ENCODE peak calls at places on chromosome 14, in five cellular contexts. One of them, this sample, is unnamed.

GRCh38 chr14:76089575-76089974 is 62.1 kb upstream of the GPATCH2L start:
- DNase-seq in cardiac muscle cell: no peak
- DNase-seq in stimulated activated CD4-positive, alpha-beta T cell treated with anti-CD3 and anti-CD28 coated beads, TNF-alpha, amount 100 ng/mL, for 48 hours: no peak
- DNase-seq in Daoy: no peak
- DNase-seq in astrocyte of the spinal cord: no peak
- DNase-seq in this sample: no peak

GRCh38 chr14:21860172-21860571 is 186.6 kb upstream of the OR4E1 start:
- DNase-seq in cardiac muscle cell: peak; percentile 23
- DNase-seq in stimulated activated CD4-positive, alpha-beta T cell treated with anti-CD3 and anti-CD28 coated beads, TNF-alpha, amount 100 ng/mL, for 48 hours: no peak
- DNase-seq in Daoy: peak; percentile 60
- DNase-seq in astrocyte of the spinal cord: no peak
- DNase-seq in this sample: peak; percentile 3

GRCh38 chr14:105171004-105171673 is 2.6 kb upstream of the JAG2 start:
- DNase-seq in cardiac muscle cell: peak; percentile 64
- DNase-seq in stimulated activated CD4-positive, alpha-beta T cell treated with anti-CD3 and anti-CD28 coated beads, TNF-alpha, amount 100 ng/mL, for 48 hours: no peak
- DNase-seq in astrocyte of the spinal cord: no peak
- DNase-seq in Daoy: no peak
- DNase-seq in this sample: peak; percentile 60

GRCh38 chr14:68687746-68688145 is 105.1 kb downstream of the ZFP36L1 start:
- DNase-seq in Daoy: peak; percentile 93
- DNase-seq in astrocyte of the spinal cord: peak; percentile 93
- DNase-seq in stimulated activated CD4-positive, alpha-beta T cell treated with anti-CD3 and anti-CD28 coated beads, TNF-alpha, amount 100 ng/mL, for 48 hours: no peak
- DNase-seq in cardiac muscle cell: no peak
- DNase-seq in this sample: peak; percentile 83

GRCh38 chr14:100723135-100723883 is 3.4 kb upstream of the DLK1 start:
- DNase-seq in stimulated activated CD4-positive, alpha-beta T cell treated with anti-CD3 and anti-CD28 coated beads, TNF-alpha, amount 100 ng/mL, for 48 hours: no peak
- DNase-seq in cardiac muscle cell: no peak
- DNase-seq in Daoy: no peak
- DNase-seq in astrocyte of the spinal cord: no peak
- DNase-seq in this sample: no peak

GRCh38 chr14:77088219-77088618 is 9.8 kb upstream of the CIPC start:
- DNase-seq in Daoy: no peak
- DNase-seq in cardiac muscle cell: no peak
- DNase-seq in stimulated activated CD4-positive, alpha-beta T cell treated with anti-CD3 and anti-CD28 coated beads, TNF-alpha, amount 100 ng/mL, for 48 hours: no peak
- DNase-seq in astrocyte of the spinal cord: no peak
- DNase-seq in this sample: no peak

GRCh38 chr14:98931911-98932310 is 340.1 kb downstream of the BCL11B start:
- DNase-seq in cardiac muscle cell: no peak
- DNase-seq in Daoy: no peak
- DNase-seq in astrocyte of the spinal cord: no peak
- DNase-seq in stimulated activated CD4-positive, alpha-beta T cell treated with anti-CD3 and anti-CD28 coated beads, TNF-alpha, amount 100 ng/mL, for 48 hours: peak; percentile 8
- DNase-seq in this sample: no peak

GRCh38 chr14:83217492-83217891 is 1683.8 kb upstream of the SEL1L start:
- DNase-seq in stimulated activated CD4-positive, alpha-beta T cell treated with anti-CD3 and anti-CD28 coated beads, TNF-alpha, amount 100 ng/mL, for 48 hours: no peak
- DNase-seq in Daoy: no peak
- DNase-seq in astrocyte of the spinal cord: peak; percentile 48
- DNase-seq in cardiac muscle cell: no peak
- DNase-seq in this sample: peak; percentile 81

GRCh38 chr14:93891756-93892504 is 35.2 kb upstream of the FAM181A start:
- DNase-seq in astrocyte of the spinal cord: no peak
- DNase-seq in stimulated activated CD4-positive, alpha-beta T cell treated with anti-CD3 and anti-CD28 coated beads, TNF-alpha, amount 100 ng/mL, for 48 hours: no peak
- DNase-seq in cardiac muscle cell: no peak
- DNase-seq in Daoy: peak; percentile 23
- DNase-seq in this sample: no peak

GRCh38 chr14:55301722-55302121 is 30.5 kb downstream of the FBXO34 start:
- DNase-seq in stimulated activated CD4-positive, alpha-beta T cell treated with anti-CD3 and anti-CD28 coated beads, TNF-alpha, amount 100 ng/mL, for 48 hours: no peak
- DNase-seq in astrocyte of the spinal cord: peak; percentile 62
- DNase-seq in cardiac muscle cell: no peak
- DNase-seq in Daoy: peak; percentile 50
- DNase-seq in this sample: peak; percentile 52

GRCh38 chr14:58315606-58316005 is 17.3 kb downstream of the ARID4A start:
- DNase-seq in stimulated activated CD4-positive, alpha-beta T cell treated with anti-CD3 and anti-CD28 coated beads, TNF-alpha, amount 100 ng/mL, for 48 hours: no peak
- DNase-seq in astrocyte of the spinal cord: no peak
- DNase-seq in cardiac muscle cell: no peak
- DNase-seq in Daoy: no peak
- DNase-seq in this sample: no peak

GRCh38 chr14:93086441-93087055 is 29.2 kb downstream of the ITPK1 start:
- DNase-seq in Daoy: peak; percentile 44
- DNase-seq in cardiac muscle cell: no peak
- DNase-seq in stimulated activated CD4-positive, alpha-beta T cell treated with anti-CD3 and anti-CD28 coated beads, TNF-alpha, amount 100 ng/mL, for 48 hours: no peak
- DNase-seq in astrocyte of the spinal cord: no peak
- DNase-seq in this sample: no peak

GRCh38 chr14:61369097-61369496 is 47.7 kb downstream of the PRKCH start:
- DNase-seq in Daoy: no peak
- DNase-seq in stimulated activated CD4-positive, alpha-beta T cell treated with anti-CD3 and anti-CD28 coated beads, TNF-alpha, amount 100 ng/mL, for 48 hours: no peak
- DNase-seq in cardiac muscle cell: no peak
- DNase-seq in astrocyte of the spinal cord: no peak
- DNase-seq in this sample: no peak

GRCh38 chr14:102235275-102235897 is 69.6 kb downstream of the MOK start:
- DNase-seq in stimulated activated CD4-positive, alpha-beta T cell treated with anti-CD3 and anti-CD28 coated beads, TNF-alpha, amount 100 ng/mL, for 48 hours: peak; percentile 66
- DNase-seq in Daoy: peak; percentile 90
- DNase-seq in cardiac muscle cell: peak; percentile 92
- DNase-seq in astrocyte of the spinal cord: peak; percentile 88
- DNase-seq in this sample: peak; percentile 76

GRCh38 chr14:58637391-58638230 is at the start of gene DACT1:
- DNase-seq in stimulated activated CD4-positive, alpha-beta T cell treated with anti-CD3 and anti-CD28 coated beads, TNF-alpha, amount 100 ng/mL, for 48 hours: peak; percentile 14
- DNase-seq in astrocyte of the spinal cord: peak; percentile 87
- DNase-seq in cardiac muscle cell: peak; percentile 96
- DNase-seq in Daoy: peak; percentile 87
- DNase-seq in this sample: peak; percentile 81

GRCh38 chr14:50768693-50769092 is 62.3 kb downstream of the NIN start:
- DNase-seq in stimulated activated CD4-positive, alpha-beta T cell treated with anti-CD3 and anti-CD28 coated beads, TNF-alpha, amount 100 ng/mL, for 48 hours: no peak
- DNase-seq in Daoy: peak; percentile 29
- DNase-seq in cardiac muscle cell: no peak
- DNase-seq in astrocyte of the spinal cord: no peak
- DNase-seq in this sample: no peak

GRCh38 chr14:33767721-33768457 is 183.0 kb downstream of the EGLN3 start:
- DNase-seq in stimulated activated CD4-positive, alpha-beta T cell treated with anti-CD3 and anti-CD28 coated beads, TNF-alpha, amount 100 ng/mL, for 48 hours: no peak
- DNase-seq in cardiac muscle cell: no peak
- DNase-seq in astrocyte of the spinal cord: no peak
- DNase-seq in Daoy: no peak
- DNase-seq in this sample: no peak

GRCh38 chr14:68506645-68507405 is 286.0 kb downstream of the ZFP36L1 start:
- DNase-seq in stimulated activated CD4-positive, alpha-beta T cell treated with anti-CD3 and anti-CD28 coated beads, TNF-alpha, amount 100 ng/mL, for 48 hours: no peak
- DNase-seq in Daoy: peak; percentile 57
- DNase-seq in cardiac muscle cell: no peak
- DNase-seq in astrocyte of the spinal cord: no peak
- DNase-seq in this sample: no peak

GRCh38 chr14:36582011-36582873 is at the start of gene NKX2-8:
- DNase-seq in Daoy: peak; percentile 76
- DNase-seq in astrocyte of the spinal cord: no peak
- DNase-seq in stimulated activated CD4-positive, alpha-beta T cell treated with anti-CD3 and anti-CD28 coated beads, TNF-alpha, amount 100 ng/mL, for 48 hours: no peak
- DNase-seq in cardiac muscle cell: peak; percentile 33
- DNase-seq in this sample: no peak